ENCODE peak calls at places on chromosome 6, in ten cellular contexts. C is cardiac muscle cell; R is left ventricle myocardium inferior; Z is PC-3; O is ovary; M is prostate gland; V is CD8-positive, alpha-beta T cell; F is RWPE2; I is uterus; X is Peyer's patch. N is an unnamed sample.

GRCh38 chr6:136037885-136038460 is 186.5 kb downstream of the PDE7B start:
- DNase-seq in C (peak; percentile 17), R (peak; percentile 55), Z (no peak), O (peak; percentile 59), M (no peak), V (no peak), F (no peak), I (peak; percentile 41), X (no peak), N (no peak)

GRCh38 chr6:89082439-89082838 is 1.9 kb downstream of the PNRC1 start:
- DNase-seq in C (no peak), R (no peak), Z (peak; percentile 13), O (no peak), M (peak; percentile 15), V (no peak), F (no peak), I (no peak), X (no peak), N (no peak)

GRCh38 chr6:84638286-84638685 is 126.1 kb downstream of the TBX18 start:
- DNase-seq in C (no peak), R (no peak), Z (no peak), O (no peak), M (no peak), V (no peak), F (no peak), I (no peak), X (no peak), N (no peak)

GRCh38 chr6:143107440-143107839 is 46.8 kb downstream of the AIG1 start:
- DNase-seq in C (no peak), R (no peak), Z (no peak), O (no peak), M (no peak), V (no peak), F (no peak), I (no peak), X (no peak), N (no peak)

GRCh38 chr6:113907107-113907506 is 50.0 kb downstream of the MARCKS start:
- DNase-seq in C (no peak), R (no peak), Z (no peak), O (no peak), M (no peak), V (no peak), F (no peak), I (no peak), X (no peak), N (no peak)

GRCh38 chr6:134132494-134133141 is 80.2 kb upstream of the SLC2A12 start:
- DNase-seq in C (no peak), R (no peak), Z (no peak), O (no peak), M (no peak), V (no peak), F (no peak), I (no peak), X (no peak), N (no peak)

GRCh38 chr6:135329851-135330803 is 149.0 kb downstream of the MYB start:
- DNase-seq in C (no peak), R (no peak), Z (no peak), O (no peak), M (no peak), V (no peak), F (no peak), I (no peak), X (no peak), N (no peak)

GRCh38 chr6:22368794-22369193 is 72.0 kb upstream of the PRL start:
- DNase-seq in C (no peak), R (no peak), Z (no peak), O (no peak), M (no peak), V (no peak), F (no peak), I (no peak), X (no peak), N (no peak)

GRCh38 chr6:127118505-127119360 is at the start of gene RSPO3:
- DNase-seq in C (peak; percentile 74), R (no peak), Z (no peak), O (no peak), M (no peak), V (no peak), F (no peak), I (peak; percentile 65), X (no peak), N (no peak)

GRCh38 chr6:138691595-138692057 is 81.9 kb upstream of the CCDC28A start:
- DNase-seq in C (peak; percentile 32), R (no peak), Z (peak; percentile 56), O (no peak), M (peak; percentile 32), V (no peak), F (no peak), I (no peak), X (peak; percentile 22), N (no peak)

DNA sequence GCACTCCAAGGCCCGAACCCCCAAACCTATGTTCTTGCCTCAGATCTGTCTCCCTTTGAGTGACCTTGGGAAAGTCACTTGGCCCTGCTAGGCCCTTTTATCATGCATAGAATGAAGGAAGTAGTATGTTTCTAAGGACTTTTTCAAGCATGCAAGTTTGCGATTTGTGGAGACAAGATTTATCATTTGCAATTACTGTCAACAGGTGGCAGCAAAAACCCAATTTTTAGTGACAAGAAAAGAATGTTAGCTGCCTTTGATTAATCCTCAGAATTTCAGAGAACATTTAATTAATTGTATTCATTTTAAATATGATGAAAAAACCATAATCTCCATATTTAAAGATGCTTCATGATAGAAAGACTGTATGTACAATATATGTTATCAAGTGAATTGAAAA is 28.3 kb upstream of the PREP start:
- DNase-seq in C (peak; percentile 64), R (no peak), Z (peak; percentile 75), O (no peak), M (no peak), V (no peak), F (no peak), I (no peak), X (no peak), N (no peak)
- TF ChIP-seq CTCF in C (peak; percentile 50), R (peak; percentile 70), Z (peak; percentile 65), O (peak; percentile 41), M (no peak), V (peak; percentile 79), F (peak; percentile 83), I (peak; percentile 63), X (peak; percentile 61), N (peak; percentile 71)

DNA sequence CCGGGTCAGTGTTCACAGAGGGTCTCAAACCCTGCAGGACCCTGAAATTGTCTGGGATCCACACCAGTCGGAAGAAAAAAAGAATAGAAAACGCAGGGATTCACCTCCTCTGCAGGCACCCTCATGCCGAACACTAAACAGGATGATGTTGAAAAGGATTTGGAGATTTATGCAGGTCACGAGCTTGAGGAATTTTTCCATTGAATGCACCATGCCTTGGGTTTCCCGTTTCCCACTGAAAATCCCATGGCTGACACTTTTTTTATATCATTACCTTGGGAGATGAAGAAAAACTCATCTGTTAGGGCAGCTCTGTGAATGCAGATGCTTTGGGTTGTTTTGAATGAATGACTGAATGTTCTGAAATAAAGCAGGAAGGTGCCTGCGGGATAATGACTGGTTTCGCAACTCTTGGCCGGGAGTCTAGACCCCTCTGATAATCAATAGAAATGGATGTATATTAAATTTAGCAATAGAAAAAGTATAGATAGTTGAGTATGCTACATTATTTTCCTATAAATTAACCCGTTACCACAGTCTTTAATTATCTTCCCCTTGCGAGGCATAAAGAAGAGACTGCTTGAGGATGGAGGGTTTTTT is 147.5 kb upstream of the AFDN start:
- DNase-seq in C (no peak), R (no peak), Z (no peak), O (no peak), M (no peak), V (no peak), F (no peak), I (no peak), X (no peak), N (no peak)
- H3K4me1 ChIP-seq in C (peaks cover 35% of the 10 kb centered on the region), R (peaks cover 79% of the 10 kb centered on the region), Z (peaks cover 17% of the 10 kb centered on the region), O (peaks cover 26% of the 10 kb centered on the region), M (no peaks in the 10 kb centered on the region), V (no peaks in the 10 kb centered on the region), F (peaks cover 9% of the 10 kb centered on the region), I (no peaks in the 10 kb centered on the region), X (no peaks in the 10 kb centered on the region), N (peaks cover 70% of the 10 kb centered on the region)

DNA sequence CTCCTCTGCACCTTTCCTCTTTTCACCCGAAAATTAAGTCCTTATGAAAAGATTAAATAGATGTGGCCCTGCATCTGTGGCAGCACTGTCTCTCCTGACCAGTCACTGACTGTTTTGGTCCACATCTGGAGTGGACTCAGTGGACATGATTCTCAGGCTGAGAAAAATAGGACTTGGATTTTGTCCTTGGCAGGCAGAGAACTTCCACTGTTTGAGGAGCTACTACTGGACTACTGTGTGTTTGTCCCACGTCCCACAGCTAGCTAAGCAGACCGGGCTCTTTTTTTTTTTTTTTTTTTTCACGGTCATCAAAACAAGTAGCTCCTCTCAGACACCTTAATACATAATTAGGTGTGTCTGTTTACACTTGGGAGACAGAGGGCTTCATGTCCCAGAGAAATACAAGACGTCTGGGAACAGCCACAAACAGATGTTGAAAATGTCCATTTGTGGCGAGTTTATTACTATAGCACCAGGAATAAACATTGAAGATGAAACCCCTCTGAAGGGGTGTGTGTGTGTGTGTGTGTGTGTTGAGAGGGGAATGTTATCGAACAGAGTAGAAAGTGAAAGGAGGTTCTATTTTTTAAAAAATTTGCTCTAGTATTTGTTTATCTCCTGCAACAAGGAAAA is 155.0 kb upstream of the SUPT3H start:
- DNase-seq in C (no peak), R (no peak), Z (no peak), O (no peak), M (no peak), V (no peak), F (no peak), I (no peak), X (no peak), N (no peak)
- H3K4me3 ChIP-seq in C (no peak overlapping the region), R (peak overlapping the region; percentile 35), Z (no peak overlapping the region), O (no peak overlapping the region), M (no peak overlapping the region), V (no peak overlapping the region), F (no peak overlapping the region), I (no peak overlapping the region), X (no peak overlapping the region), N (peak overlapping the region; percentile 18)

GRCh38 chr6:33746036-33746600 is 587 bp downstream of the IP6K3 start:
- DNase-seq in C (no peak), R (peak; percentile 86), Z (no peak), O (peak; percentile 51), M (no peak), V (no peak), F (no peak), I (peak; percentile 70), X (no peak), N (peak; percentile 68)
- TF ChIP-seq CTCF in C (peak; percentile 9), R (no peak), Z (no peak), O (no peak), M (no peak), V (no peak), F (no peak), I (no peak), X (no peak), N (no peak)

DNA sequence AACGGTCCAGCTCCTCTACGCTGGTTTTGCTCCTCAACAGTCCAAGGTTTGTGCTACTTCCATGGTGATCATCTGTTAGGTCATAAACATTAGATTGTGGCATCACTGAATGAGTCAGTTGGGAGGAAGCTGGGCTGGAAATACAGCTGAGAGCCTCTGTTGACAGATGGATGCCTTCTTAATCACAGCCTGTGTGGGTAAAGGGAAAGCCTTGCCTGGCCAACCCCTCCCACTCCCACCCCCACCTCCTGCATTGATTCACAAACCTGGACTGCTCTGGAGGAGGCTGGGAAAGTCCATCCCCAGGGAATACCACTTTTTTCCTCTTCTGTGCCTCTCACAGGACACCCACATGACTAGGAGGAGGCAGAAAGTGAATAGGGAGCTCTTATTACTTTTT is 180.6 kb upstream of the CCN2 start:
- DNase-seq in C (no peak), R (peak; percentile 21), Z (peak; percentile 90), O (no peak), M (no peak), V (no peak), F (peak; percentile 58), I (peak; percentile 65), X (no peak), N (peak; percentile 89)
- H3K4me1 ChIP-seq in C (peaks cover 9% of the 10 kb centered on the region), R (peaks cover 45% of the 10 kb centered on the region), Z (peaks cover 22% of the 10 kb centered on the region), O (peaks cover 7% of the 10 kb centered on the region), M (no peaks in the 10 kb centered on the region), V (no peaks in the 10 kb centered on the region), F (peaks cover 5% of the 10 kb centered on the region), I (peaks cover 7% of the 10 kb centered on the region), X (no peaks in the 10 kb centered on the region), N (no peaks in the 10 kb centered on the region)